ENCODE peak calls at places on chromosomes 3 and 15, in six cellular contexts. C, O, Q, L, H and A are unnamed samples.

GRCh38 chr3:64327039-64327804 is 102.0 kb upstream of the PRICKLE2 start:
- DNase-seq in C (peak; percentile 92), H (no peak), O (no peak), L (peak; percentile 30), Q (no peak), A (no peak)

GRCh38 chr3:5144316-5144994 is 22.4 kb downstream of the ARL8B start:
- DNase-seq in O (no peak), H (no peak), L (no peak), Q (no peak), C (no peak), A (no peak)

GRCh38 chr15:47964229-47964628 is 156.6 kb upstream of the SLC24A5 start:
- DNase-seq in O (no peak), Q (no peak), C (no peak), L (no peak), H (no peak), A (no peak)

GRCh38 chr15:67741313-67741712 is 84.0 kb upstream of the SKOR1 start:
- DNase-seq in L (no peak), C (no peak), Q (no peak), H (no peak), O (no peak), A (no peak)

GRCh38 chr3:178310833-178311380 is 225.3 kb upstream of the KCNMB2 start:
- DNase-seq in C (no peak), O (no peak), Q (no peak), H (no peak), L (no peak), A (no peak)

GRCh38 chr3:172402892-172403643 is 45.2 kb downstream of the GHSR start:
- DNase-seq in H (no peak), C (no peak), O (no peak), L (no peak), Q (no peak), A (no peak)

GRCh38 chr3:27279153-27279552 is 90.0 kb downstream of the NEK10 start:
- DNase-seq in C (no peak), L (no peak), Q (peak; percentile 38), H (no peak), O (no peak), A (no peak)

GRCh38 chr15:31299588-31300207 is 26.9 kb upstream of the KLF13 start:
- DNase-seq in H (no peak), C (peak; percentile 50), Q (no peak), L (no peak), O (no peak), A (no peak)

GRCh38 chr15:100569406-100569805 is 32.6 kb downstream of the LINS1 start:
- DNase-seq in Q (no peak), L (no peak), C (no peak), O (no peak), H (no peak), A (no peak)

GRCh38 chr3:132315851-132316250 is 1.4 kb upstream of the ACP3 start:
- DNase-seq in C (no peak), H (no peak), O (no peak), L (no peak), Q (no peak), A (no peak)

GRCh38 chr3:172782235-172782634 is 31.7 kb downstream of the ECT2 start:
- DNase-seq in O (no peak), C (no peak), L (no peak), H (no peak), Q (no peak), A (no peak)

GRCh38 chr15:52163321-52164190 is 27.6 kb downstream of the GNB5 start:
- DNase-seq in C (no peak), Q (peak; percentile 34), O (no peak), L (no peak), H (no peak), A (no peak)

GRCh38 chr3:40309439-40309924 is at the start of gene EIF1B:
- DNase-seq in H (peak; percentile 87), L (peak; percentile 98), O (peak; percentile 77), C (peak; percentile 99), Q (peak; percentile 96), A (peak; percentile 98)
- TF ChIP-seq EP300 in H (no peak), L (peak; percentile 57), O (no peak), C (no peak), Q (peak; percentile 4), A (peak; percentile 5)

GRCh38 chr3:89114841-89115223 is 7.4 kb downstream of the EPHA3 start:
- DNase-seq in Q (no peak), C (no peak), L (no peak), O (no peak), H (no peak), A (no peak)
- H3K4me3 ChIP-seq in Q (peak overlapping the region; percentile 67), C (peak overlapping the region; percentile 49), L (peak overlapping the region; percentile 39), O (peak overlapping the region; percentile 38), H (no peak overlapping the region), A (peak overlapping the region; percentile 32)

GRCh38 chr3:189941679-189942078 is 179.0 kb downstream of the P3H2 start:
- DNase-seq in H (no peak), C (no peak), L (no peak), Q (no peak), O (peak; percentile 41), A (no peak)

GRCh38 chr3:189947068-189947467 is 173.6 kb downstream of the P3H2 start:
- DNase-seq in O (no peak), H (no peak), C (no peak), L (no peak), Q (no peak), A (no peak)

GRCh38 chr3:189942948-189943347 is 177.7 kb downstream of the P3H2 start:
- DNase-seq in H (no peak), O (no peak), L (no peak), Q (no peak), C (no peak), A (no peak)

GRCh38 chr3:189945935-189946709 is 174.6 kb downstream of the P3H2 start:
- DNase-seq in C (no peak), Q (no peak), O (no peak), L (no peak), H (no peak), A (no peak)

DNA sequence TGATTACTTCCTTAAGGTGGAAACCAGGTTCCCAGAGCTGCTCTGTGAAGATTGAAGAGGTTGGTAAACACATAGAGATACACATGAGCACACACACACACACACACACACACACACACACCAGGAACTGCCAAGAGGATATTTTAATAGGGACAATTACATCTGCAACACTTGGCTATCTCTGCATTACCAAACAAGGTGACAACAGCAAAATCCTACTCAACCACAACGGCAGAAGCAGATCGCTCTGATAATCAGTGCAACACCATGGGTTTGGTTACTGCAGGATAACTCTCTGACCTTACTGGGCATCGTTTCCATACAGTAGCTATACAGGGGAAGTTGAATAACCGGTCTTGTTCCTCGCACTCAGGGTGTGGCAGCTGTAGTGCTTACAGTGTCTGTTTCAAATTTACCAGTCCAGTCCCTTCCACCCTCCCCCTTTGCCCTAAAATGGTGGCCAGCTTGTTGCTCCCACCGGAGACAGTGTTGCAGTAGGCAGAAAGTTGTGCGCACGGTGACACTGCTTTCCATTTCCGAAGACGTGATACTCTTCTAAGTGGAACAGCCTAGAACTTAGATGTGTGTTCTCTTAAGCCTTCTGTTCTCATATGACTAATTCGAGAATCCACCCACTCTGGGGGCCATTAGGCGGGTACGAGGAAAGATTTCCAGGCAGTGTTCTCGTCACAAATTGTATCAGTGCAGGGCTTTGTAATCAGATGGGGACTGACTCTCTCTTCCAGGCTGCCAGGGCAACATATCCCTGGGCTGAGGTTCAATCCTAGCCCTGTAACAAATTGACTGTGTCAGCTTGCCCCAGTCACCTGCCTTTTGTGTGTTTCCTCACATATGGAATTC is 176.2 kb downstream of the P3H2 start:
- DNase-seq in Q (no peak), H (no peak), C (no peak), L (no peak), O (no peak), A (no peak)
- TF ChIP-seq EP300 in Q (no peak), H (no peak), C (no peak), L (no peak), O (no peak), A (no peak)

GRCh38 chr3:126488205-126488604 is 12.5 kb upstream of the ZXDC start:
- DNase-seq in C (no peak), L (no peak), H (no peak), O (no peak), Q (no peak), A (no peak)

GRCh38 chr3:126485131-126485530 is 9.4 kb upstream of the ZXDC start:
- DNase-seq in O (no peak), C (no peak), H (no peak), Q (no peak), L (no peak), A (no peak)

GRCh38 chr3:126485956-126486884 is 10.5 kb upstream of the ZXDC start:
- DNase-seq in C (no peak), H (no peak), O (no peak), L (no peak), Q (no peak), A (no peak)

GRCh38 chr3:126488886-126489569 is 13.3 kb upstream of the ZXDC start:
- DNase-seq in L (no peak), O (no peak), H (no peak), C (no peak), Q (no peak), A (no peak)

GRCh38 chr3:126487151-126487771 is 11.6 kb upstream of the ZXDC start:
- DNase-seq in C (no peak), H (no peak), L (no peak), O (no peak), Q (no peak), A (no peak)
- H3K4me3 ChIP-seq in C (no peak overlapping the region), H (no peak overlapping the region), L (no peak overlapping the region), O (no peak overlapping the region), Q (no peak overlapping the region), A (no peak overlapping the region)

GRCh38 chr3:193782747-193783146 is 189.7 kb downstream of the OPA1 start:
- DNase-seq in H (no peak), Q (no peak), C (no peak), O (no peak), L (no peak), A (no peak)

GRCh38 chr3:193780810-193781472 is 187.9 kb downstream of the OPA1 start:
- DNase-seq in C (peak; percentile 88), L (peak; percentile 79), O (peak; percentile 88), H (no peak), Q (peak; percentile 84), A (peak; percentile 64)

GRCh38 chr3:193783166-193783896 is 190.3 kb downstream of the OPA1 start:
- DNase-seq in H (no peak), C (no peak), L (no peak), Q (no peak), O (no peak), A (no peak)

GRCh38 chr3:193780371-193780770 is 187.4 kb downstream of the OPA1 start:
- DNase-seq in Q (no peak), L (no peak), C (no peak), H (no peak), O (no peak), A (no peak)

DNA sequence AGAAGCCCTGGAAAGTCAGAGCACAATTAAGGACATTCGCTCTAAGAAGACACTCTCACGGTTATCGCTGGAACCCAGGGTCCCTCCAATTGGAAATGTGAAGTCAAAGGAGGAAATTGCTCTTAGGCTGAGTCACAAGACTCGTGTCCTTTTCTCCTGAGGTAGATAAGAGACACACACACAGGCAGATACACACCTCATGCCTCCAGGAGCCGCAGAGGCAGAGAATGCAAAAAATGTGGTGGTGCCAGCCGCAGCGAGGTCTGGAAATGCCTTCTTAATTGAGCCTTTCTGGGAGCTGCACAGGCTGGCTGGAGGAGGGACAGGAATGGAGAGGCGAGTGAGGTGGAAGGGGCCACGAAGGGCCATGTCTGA is 189.3 kb downstream of the OPA1 start:
- DNase-seq in Q (no peak), L (no peak), C (no peak), O (peak; percentile 18), H (no peak), A (peak; percentile 52)
- TF ChIP-seq EP300 in Q (no peak), L (no peak), C (no peak), O (no peak), H (no peak), A (no peak)